ENCODE peak calls at places on chromosomes 13 and 19, in ten cellular contexts. Y is right atrium auricular region, P is DND-41, Q is IMR-90, C is heart left ventricle, X is heart right ventricle, V is left lung, T is Peyer's patch, U is keratinocyte, H is HCT116. N is an unnamed sample.

GRCh38 chr19:42468273-42468796 is 25.6 kb upstream of the CXCL17 start:
- DNase-seq in Y (no peak), P (no peak), Q (peak; percentile 62), C (no peak), X (no peak), V (no peak), T (no peak), U (peak; percentile 32), H (peak; percentile 64), N (no peak)

GRCh38 chr19:30647891-30648290 is 275.7 kb downstream of the ZNF536 start:
- DNase-seq in Y (no peak), P (no peak), Q (no peak), C (no peak), X (no peak), V (no peak), T (no peak), U (no peak), H (no peak), N (no peak)

GRCh38 chr13:39448831-39449230 is 154.2 kb downstream of the LHFPL6 start:
- DNase-seq in Y (no peak), P (no peak), Q (no peak), C (peak; percentile 39), X (no peak), V (no peak), T (no peak), U (no peak), H (no peak), N (no peak)

GRCh38 chr19:1811942-1812425 is at the start of gene ATP8B3:
- DNase-seq in Y (no peak), P (no peak), Q (no peak), C (no peak), X (peak; percentile 88), V (no peak), T (peak; percentile 75), U (peak; percentile 53), H (no peak), N (no peak)

GRCh38 chr19:48968179-48968661 is 3.1 kb downstream of the FTL start:
- DNase-seq in Y (no peak), P (no peak), Q (peak; percentile 49), C (no peak), X (no peak), V (no peak), T (no peak), U (no peak), H (no peak), N (no peak)

GRCh38 chr19:29323046-29323971 is 110.4 kb upstream of the UQCRFS1 start:
- DNase-seq in Y (peak; percentile 26), P (no peak), Q (no peak), C (no peak), X (no peak), V (no peak), T (no peak), U (no peak), H (no peak), N (no peak)

GRCh38 chr13:101082441-101082840 is 333.9 kb downstream of the NALCN start:
- DNase-seq in Y (no peak), P (no peak), Q (no peak), C (no peak), X (no peak), V (no peak), T (no peak), U (no peak), H (no peak), N (no peak)

GRCh38 chr19:7894612-7895309 is 6.5 kb downstream of the LRRC8E start:
- DNase-seq in Y (no peak), P (no peak), Q (no peak), C (no peak), X (no peak), V (peak; percentile 79), T (no peak), U (no peak), H (no peak), N (no peak)

GRCh38 chr13:27024781-27025492 is 146.7 kb downstream of the USP12 start:
- DNase-seq in Y (no peak), P (no peak), Q (no peak), C (no peak), X (no peak), V (no peak), T (no peak), U (no peak), H (no peak), N (no peak)

GRCh38 chr13:20475927-20476691 is 49.5 kb downstream of the CRYL1 start:
- DNase-seq in Y (no peak), P (peak; percentile 85), Q (no peak), C (no peak), X (no peak), V (no peak), T (peak; percentile 66), U (no peak), H (no peak), N (peak; percentile 90)

GRCh38 chr13:41917641-41918040 is 43.3 kb downstream of the VWA8 start:
- DNase-seq in Y (no peak), P (no peak), Q (peak; percentile 88), C (no peak), X (no peak), V (no peak), T (no peak), U (no peak), H (no peak), N (no peak)

GRCh38 chr13:82766732-82767321 is 1115.4 kb downstream of the SLITRK1 start:
- DNase-seq in Y (no peak), P (no peak), Q (no peak), C (no peak), X (no peak), V (no peak), T (no peak), U (no peak), H (no peak), N (no peak)

GRCh38 chr13:39897636-39898035 is 242.2 kb downstream of the COG6 start:
- DNase-seq in Y (no peak), P (no peak), Q (peak; percentile 5), C (no peak), X (no peak), V (no peak), T (no peak), U (no peak), H (no peak), N (no peak)

GRCh38 chr13:19836472-19836871 is 27.0 kb downstream of the ZMYM5 start:
- DNase-seq in Y (no peak), P (no peak), Q (peak; percentile 53), C (no peak), X (no peak), V (no peak), T (no peak), U (no peak), H (no peak), N (no peak)

GRCh38 chr13:50152655-50153309 is 137.5 kb downstream of the KCNRG start:
- DNase-seq in Y (no peak), P (no peak), Q (no peak), C (no peak), X (no peak), V (no peak), T (no peak), U (no peak), H (no peak), N (no peak)
- H3K4me3 ChIP-seq in Y (peak overlapping the region; percentile 16), P (no peak overlapping the region), Q (no peak overlapping the region), C (no peak overlapping the region), X (peak overlapping the region; percentile 31), V (no peak overlapping the region), T (peak overlapping the region; percentile 3), U (no peak overlapping the region), H (no peak overlapping the region), N (no peak overlapping the region)

GRCh38 chr19:51946602-51947001 is 19.3 kb downstream of the ZNF613 start:
- DNase-seq in Y (no peak), P (no peak), Q (no peak), C (no peak), X (no peak), V (no peak), T (no peak), U (no peak), H (no peak), N (no peak)

GRCh38 chr19:51944798-51945552 is 17.7 kb downstream of the ZNF613 start:
- DNase-seq in Y (no peak), P (no peak), Q (no peak), C (no peak), X (no peak), V (no peak), T (no peak), U (no peak), H (no peak), N (no peak)

DNA sequence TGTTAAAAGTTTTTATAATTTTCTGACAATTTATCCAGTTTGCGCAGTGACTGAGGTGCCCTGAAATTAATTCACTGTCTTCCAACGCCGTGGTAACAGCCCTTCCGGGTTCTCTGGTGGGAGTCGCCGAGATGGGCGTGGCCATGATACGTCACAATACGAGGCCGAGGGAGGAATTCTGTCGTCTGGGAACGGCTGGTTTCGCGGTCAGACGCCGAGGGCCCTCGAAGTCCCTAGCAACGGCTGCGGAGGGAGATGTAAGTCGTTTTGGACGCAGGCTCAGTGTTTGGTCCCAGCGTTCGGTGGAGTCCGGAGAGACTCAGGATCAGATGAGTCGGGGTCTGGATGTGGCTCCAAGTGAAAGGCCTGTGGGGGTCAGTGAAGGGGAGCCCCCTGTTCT is 21.7 kb downstream of the ZNF613 start:
- DNase-seq in Y (peak; percentile 59), P (no peak), Q (peak; percentile 23), C (peak; percentile 55), X (peak; percentile 48), V (peak; percentile 68), T (no peak), U (no peak), H (no peak), N (no peak)
- H3K9me3 ChIP-seq in Y (peaks cover 80% of the 10 kb centered on the region), P (peaks cover 57% of the 10 kb centered on the region), Q (peaks cover 42% of the 10 kb centered on the region), C (peaks cover 26% of the 10 kb centered on the region), X (peaks cover 94% of the 10 kb centered on the region), V (peaks cover 93% of the 10 kb centered on the region), T (peaks cover 11% of the 10 kb centered on the region), U (peaks cover 25% of the 10 kb centered on the region), H (peaks cover 20% of the 10 kb centered on the region), N (peaks cover 97% of the 10 kb centered on the region)

DNA sequence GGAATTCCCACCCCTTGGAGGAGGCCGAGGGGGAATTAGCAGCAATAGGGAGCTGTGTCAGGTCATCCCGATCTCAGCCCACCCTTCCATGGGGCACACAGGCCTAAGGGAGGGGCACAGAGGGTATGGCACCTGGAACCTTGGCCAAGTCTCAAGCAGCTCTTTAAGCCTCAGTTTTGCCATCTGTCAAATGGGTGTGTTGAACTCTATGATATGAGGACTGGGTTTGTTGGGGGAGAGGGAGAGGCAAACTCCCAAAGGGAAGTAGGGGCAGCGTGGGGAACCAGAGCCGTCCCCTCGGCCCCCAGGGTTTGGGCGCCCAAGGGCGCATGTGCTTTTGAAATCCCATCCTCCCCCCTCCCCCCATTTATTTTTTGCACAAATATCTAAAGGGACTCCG is 49.7 kb downstream of the COLGALT1 start:
- DNase-seq in Y (no peak), P (no peak), Q (no peak), C (no peak), X (no peak), V (no peak), T (no peak), U (no peak), H (no peak), N (no peak)
- H3K4me3 ChIP-seq in Y (no peak overlapping the region), P (no peak overlapping the region), Q (no peak overlapping the region), C (no peak overlapping the region), X (no peak overlapping the region), V (no peak overlapping the region), T (no peak overlapping the region), U (no peak overlapping the region), H (no peak overlapping the region), N (no peak overlapping the region)

DNA sequence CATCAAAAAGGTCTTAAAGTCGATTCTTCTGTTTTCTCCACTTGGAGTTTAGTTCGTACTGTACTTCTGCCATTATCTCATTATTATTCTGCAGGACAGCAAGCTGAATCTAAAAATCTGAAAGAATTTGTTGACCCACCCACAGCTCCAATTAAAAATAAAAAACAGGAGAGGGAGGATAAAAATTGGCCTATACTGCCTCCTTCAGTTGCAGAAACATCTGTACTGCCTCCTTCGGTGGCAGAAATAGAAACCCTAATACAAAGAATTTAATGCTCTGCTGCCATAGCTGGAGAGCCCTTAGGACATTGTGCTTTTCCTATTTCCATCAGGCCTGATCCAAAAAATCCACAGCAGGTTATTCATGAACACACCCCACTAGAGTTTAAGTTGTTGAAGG is 9.8 kb downstream of the ZNF350 start:
- DNase-seq in Y (no peak), P (no peak), Q (no peak), C (no peak), X (no peak), V (no peak), T (no peak), U (no peak), H (no peak), N (no peak)
- H3K9me3 ChIP-seq in Y (peaks cover 93% of the 10 kb centered on the region), P (peaks cover 81% of the 10 kb centered on the region), Q (peaks cover 63% of the 10 kb centered on the region), C (peaks cover 13% of the 10 kb centered on the region), X (peaks cover 100% of the 10 kb centered on the region), V (peaks cover 100% of the 10 kb centered on the region), T (peaks cover 3% of the 10 kb centered on the region), U (peaks cover 15% of the 10 kb centered on the region), H (peaks cover 25% of the 10 kb centered on the region), N (peaks cover 100% of the 10 kb centered on the region)

N was measured in spleen.